ENCODE peak calls at places on chromosomes 13 and 19, in four cellular contexts. V is adrenal gland, G is AG04450, M is dorsolateral prefrontal cortex. R is an unnamed sample. For H3K27me3, the result is how much of the 10 kb centered on the place peaks cover.

GRCh38 chr13:110206170-110206569 is 100.8 kb downstream of the COL4A1 start:
- DNase-seq in V (no peak), G (no peak), M (no peak), R (no peak)

GRCh38 chr13:36297259-36297599 is 385 bp downstream of the CCDC169 start:
- DNase-seq in V (no peak), G (no peak), M (no peak), R (no peak)

GRCh38 chr19:19039901-19040300 is 6.5 kb downstream of the ARMC6 start:
- DNase-seq in V (no peak), G (no peak), M (no peak), R (no peak)

GRCh38 chr19:31378404-31378803 is 29.2 kb upstream of the TSHZ3 start:
- DNase-seq in V (no peak), G (peak), M (no peak), R (peak)

GRCh38 chr13:89163081-89163480 is 1491.9 kb downstream of the SLITRK5 start:
- DNase-seq in V (no peak), G (no peak), M (peak), R (no peak)

GRCh38 chr19:41001243-41001971 is 10.3 kb downstream of the CYP2B6 start:
- DNase-seq in V (no peak), G (no peak), M (no peak), R (no peak)

GRCh38 chr13:110246530-110246929 is 60.4 kb downstream of the COL4A1 start:
- DNase-seq in V (no peak), G (no peak), M (no peak), R (no peak)

GRCh38 chr19:47509973-47510372 is 4.9 kb downstream of the NAPA start:
- DNase-seq in V (peak), G (no peak), M (no peak), R (no peak)

GRCh38 chr13:60335531-60335930 is 61.5 kb upstream of the TDRD3 start:
- DNase-seq in V (no peak), G (no peak), M (no peak), R (no peak)

GRCh38 chr13:26914624-26915023 is 154.0 kb upstream of the GPR12 start:
- DNase-seq in V (no peak), G (no peak), M (no peak), R (no peak)

GRCh38 chr19:21143846-21144245 is 2.0 kb downstream of the ZNF431 start:
- DNase-seq in V (no peak), G (no peak), M (no peak), R (no peak)

GRCh38 chr19:900302-901111 is 7.2 kb downstream of the RNU6-9 start:
- DNase-seq in V (no peak), G (no peak), M (no peak), R (no peak)

GRCh38 chr19:16571689-16572331 is 405 bp downstream of the SLC35E1 start:
- DNase-seq in V (peak), G (no peak), M (no peak), R (no peak)

GRCh38 chr19:17339088-17339741 is 1.9 kb downstream of the GTPBP3 start:
- DNase-seq in V (peak), G (no peak), M (no peak), R (no peak)

GRCh38 chr13:91346848-91347211 is 657 bp upstream of the MIR17HG start:
- DNase-seq in V (no peak), G (no peak), M (peak), R (no peak)

GRCh38 chr19:40754611-40755247 is 3.7 kb downstream of the SNRPA start:
- DNase-seq in V (no peak), G (no peak), M (no peak), R (no peak)

GRCh38 chr13:66347718-66348117 is 882.4 kb downstream of the PCDH9 start:
- DNase-seq in V (no peak), G (no peak), M (no peak), R (no peak)

GRCh38 chr13:67232384-67232783 is 2.2 kb upstream of the PCDH9 start:
- DNase-seq in V (no peak), G (no peak), M (no peak), R (no peak)

GRCh38 chr13:63438951-63439350 is 2023.3 kb upstream of the PCDH20 start:
- DNase-seq in V (no peak), G (no peak), M (no peak), R (no peak)

GRCh38 chr13:51902776-51903175 is 41.0 kb downstream of the CCDC70 start:
- DNase-seq in V (no peak), G (no peak), M (no peak), R (no peak)

GRCh38 chr13:96033220-96034015 is 19.8 kb downstream of the UGGT2 start:
- DNase-seq in V (no peak), G (no peak), M (no peak), R (no peak)

GRCh38 chr19:49801966-49802661 is 11.0 kb downstream of the FUZ start:
- DNase-seq in V (peak), G (peak), M (peak), R (peak)

GRCh38 chr13:70544706-70545105 is 436.5 kb upstream of the KLHL1 start:
- DNase-seq in V (no peak), G (no peak), M (no peak), R (no peak)

GRCh38 chr13:30319703-30320102 is 12.4 kb upstream of the KATNAL1 start:
- DNase-seq in V (no peak), G (no peak), M (no peak), R (no peak)

GRCh38 chr13:30322428-30322827 is 15.1 kb upstream of the KATNAL1 start:
- DNase-seq in V (no peak), G (no peak), M (no peak), R (no peak)

GRCh38 chr13:30325668-30326067 is 18.3 kb upstream of the KATNAL1 start:
- DNase-seq in V (no peak), G (no peak), M (no peak), R (no peak)

GRCh38 chr13:30319130-30319529 is 11.8 kb upstream of the KATNAL1 start:
- DNase-seq in V (no peak), G (no peak), M (no peak), R (no peak)

GRCh38 chr13:30323524-30323923 is 16.2 kb upstream of the KATNAL1 start:
- DNase-seq in V (no peak), G (no peak), M (no peak), R (no peak)
- TF ChIP-seq CTCF in V (no peak), G (no peak), M (no peak), R (no peak)

DNA sequence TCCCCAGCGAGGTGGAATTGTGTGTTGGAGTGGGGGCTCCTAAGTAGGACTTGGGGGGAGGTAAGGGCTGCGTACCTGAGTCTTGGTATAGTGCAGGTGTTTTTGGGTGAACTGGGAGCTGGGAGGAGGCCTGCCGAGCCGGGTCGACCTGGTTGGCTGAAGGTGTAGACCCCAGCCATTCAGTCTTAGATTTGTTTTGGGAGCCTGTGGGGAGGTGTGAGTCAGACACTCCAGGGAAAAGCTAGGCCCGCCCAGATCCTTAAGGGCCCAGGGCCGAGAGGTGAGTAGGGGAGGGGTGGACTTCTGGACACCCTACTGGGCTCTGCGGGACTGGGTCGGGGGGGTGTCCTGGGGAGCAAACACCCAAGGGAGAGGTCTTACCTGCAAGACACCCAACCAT is 935 bp downstream of the CRB3 start:
- DNase-seq in V (no peak), G (no peak), M (no peak), R (no peak)
- H3K27ac ChIP-seq in V (no peak), G (no peak), M (no peak), R (no peak)

DNA sequence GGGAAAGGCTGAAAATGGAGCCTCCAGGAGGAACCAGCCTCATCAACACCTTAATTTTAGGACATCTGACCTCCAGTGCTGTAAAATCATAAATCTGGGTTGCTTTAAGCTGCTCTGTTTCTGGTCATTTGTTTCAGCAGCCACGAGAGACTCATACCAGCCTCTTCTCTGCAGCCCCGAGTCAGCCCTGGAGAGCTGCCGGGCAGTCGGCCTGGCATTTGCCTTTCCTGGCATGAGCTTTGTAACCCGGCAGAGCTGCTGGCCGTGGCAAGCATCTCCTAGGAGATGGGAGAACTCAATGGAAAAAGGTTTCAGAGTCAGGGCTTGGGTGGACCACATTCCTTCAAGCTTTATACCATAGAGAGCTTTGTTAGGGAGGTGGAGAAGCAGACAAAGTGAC is 21.7 kb upstream of the CCL25 start:
- DNase-seq in V (no peak), G (no peak), M (no peak), R (no peak)
- H3K27me3 ChIP-seq in V (under half), G (under half), M (under half), R (half or more)

GRCh38 chr19:10871711-10872550 is 578 bp downstream of the CARM1 start:
- DNase-seq in V (peak), G (no peak), M (no peak), R (peak)
- TF ChIP-seq CTCF in V (no peak), G (peak), M (no peak), R (peak)

DNA sequence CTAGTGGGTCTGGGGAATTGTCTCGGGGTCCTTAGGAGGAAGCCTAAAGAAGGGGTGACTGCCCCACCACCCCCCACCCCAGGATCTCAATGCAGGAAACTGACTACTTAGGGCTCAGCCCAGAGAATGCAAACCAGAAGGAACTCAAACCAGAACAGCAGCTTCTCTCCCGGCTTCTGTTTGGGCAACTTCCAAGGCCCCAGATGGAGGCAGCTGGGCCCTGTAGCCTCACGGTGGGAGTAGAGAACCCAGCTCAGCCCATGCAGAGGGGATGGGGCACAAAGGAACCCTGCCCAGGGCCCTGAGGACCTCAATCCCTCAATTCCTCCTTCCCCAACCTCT is 2.3 kb downstream of the ADGRE5 start:
- DNase-seq in V (no peak), G (no peak), M (no peak), R (peak)
- H3K27ac ChIP-seq in V (peak), G (peak), M (peak), R (peak)

DNA sequence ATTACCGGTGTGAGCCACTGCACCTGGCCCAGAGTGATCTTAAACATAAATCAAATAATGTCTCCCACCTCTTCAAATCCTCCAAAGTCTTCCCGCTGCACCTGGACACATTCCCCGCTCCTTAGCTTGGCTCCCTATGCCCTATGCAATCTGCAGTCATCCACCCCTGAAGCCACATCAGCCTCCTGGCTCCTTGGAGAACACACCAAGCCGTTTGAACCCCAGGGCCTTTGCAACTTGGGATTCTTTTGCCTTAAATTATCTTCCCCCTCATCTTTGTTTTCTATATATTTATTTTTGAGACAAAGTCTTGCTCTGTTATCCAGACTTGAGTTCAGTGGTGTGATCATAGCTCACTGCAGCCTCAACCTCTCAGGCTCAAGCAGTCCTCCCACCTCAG is 2.7 kb upstream of the DNAAF3 start:
- DNase-seq in V (no peak), G (no peak), M (no peak), R (no peak)
- H3K27me3 ChIP-seq in V (under half), G (under half), M (under half), R (half or more)

R was measured in left ventricle myocardium inferior.